ENCODE peak calls at places on chromosomes 4 and X, in six cellular contexts. A is K562, Y is WTC11, D is GM12878, G is H1, B is HepG2. O is an unnamed sample.

GRCh38 chr4:169070071-169070894 is 60.2 kb upstream of the CBR4 start:
- DNase-seq in A (no peak), G (no peak), D (no peak), Y (peak; percentile 54), B (peak; percentile 35), O (peak; percentile 92)

GRCh38 chrX:106932960-106933537 is 12.8 kb downstream of the CLDN2 start:
- DNase-seq in A (no peak), Y (no peak), D (no peak), B (no peak), G (no peak), O (no peak)

GRCh38 chr4:94357624-94358023 is 15.0 kb upstream of the HPGDS start:
- DNase-seq in B (no peak), Y (no peak), A (no peak), D (no peak), G (no peak), O (no peak)

GRCh38 chr4:144399927-144400326 is 246.0 kb upstream of the HHIP start:
- DNase-seq in A (no peak), G (no peak), B (no peak), Y (no peak), D (no peak), O (no peak)

GRCh38 chr4:151215295-151215694 is 61.7 kb upstream of the PRSS48 start:
- DNase-seq in B (no peak), D (no peak), G (no peak), A (peak; percentile 16), Y (no peak), O (no peak)

GRCh38 chrX:100819534-100819836 is 706 bp upstream of the CSTF2 start:
- DNase-seq in Y (peak; percentile 12), B (no peak), D (no peak), G (no peak), A (no peak), O (peak; percentile 1)

GRCh38 chr4:63632858-63633257 is 776.4 kb downstream of the TECRL start:
- DNase-seq in B (no peak), A (no peak), D (no peak), G (no peak), Y (no peak), O (no peak)

GRCh38 chrX:103556941-103557340 is 28.4 kb upstream of the TCEAL4 start:
- DNase-seq in Y (no peak), D (no peak), G (no peak), A (no peak), B (peak; percentile 1), O (peak; percentile 9)

GRCh38 chr4:24583451-24584174 is 741 bp downstream of the DHX15 start:
- DNase-seq in D (no peak), G (peak; percentile 57), A (peak; percentile 76), Y (peak; percentile 52), B (peak; percentile 47), O (peak; percentile 71)

GRCh38 chr4:177485528-177485927 is 43.3 kb upstream of the AGA start:
- DNase-seq in Y (no peak), B (no peak), D (no peak), A (no peak), G (no peak), O (no peak)

GRCh38 chr4:56226579-56226978 is 160.7 kb downstream of the AASDH start:
- DNase-seq in G (no peak), B (no peak), A (no peak), Y (no peak), D (no peak), O (peak; percentile 57)

GRCh38 chr4:26179316-26179760 is 141.5 kb upstream of the RBPJ start:
- DNase-seq in Y (no peak), G (no peak), D (peak; percentile 52), B (no peak), A (no peak), O (no peak)

GRCh38 chr4:159400782-159401712 is 298.2 kb downstream of the RAPGEF2 start:
- DNase-seq in D (no peak), A (no peak), G (no peak), B (no peak), Y (no peak), O (no peak)

GRCh38 chr4:73832651-73833237 is 3.7 kb upstream of the CXCL6 start:
- DNase-seq in A (peak; percentile 83), Y (no peak), B (no peak), D (no peak), G (no peak), O (no peak)

GRCh38 chr4:94889961-94890360 is 132.2 kb downstream of the BMPR1B start:
- DNase-seq in B (no peak), A (no peak), Y (no peak), D (no peak), G (no peak), O (peak; percentile 25)

GRCh38 chrX:153486163-153486562 is 8.6 kb upstream of the BGN start:
- DNase-seq in D (no peak), Y (no peak), B (no peak), A (no peak), G (no peak), O (no peak)

GRCh38 chr4:5376015-5376414 is 324.7 kb downstream of the STK32B start:
- DNase-seq in G (no peak), D (no peak), A (no peak), Y (no peak), B (no peak), O (no peak)

GRCh38 chr4:169229571-169230028 is 41.2 kb downstream of the SH3RF1 start:
- DNase-seq in Y (no peak), D (no peak), A (no peak), B (no peak), G (no peak), O (no peak)

GRCh38 chr4:80071643-80072606 is 1.1 kb downstream of the ANTXR2 start:
- DNase-seq in D (peak; percentile 30), Y (peak; percentile 53), B (peak; percentile 6), A (peak; percentile 66), G (peak; percentile 81), O (peak; percentile 69)

GRCh38 chrX:10756365-10756915 is 136.1 kb upstream of the MID1 start:
- DNase-seq in A (no peak), B (no peak), D (no peak), G (no peak), Y (no peak), O (peak; percentile 19)

GRCh38 chr4:108205859-108206258 is 37.1 kb upstream of the LEF1 start:
- DNase-seq in D (no peak), A (no peak), G (no peak), B (no peak), Y (no peak), O (no peak)
- TF ChIP-seq CREB1 in D (no peak), A (no peak), G (no peak), B (no peak), Y (no peak), O (no peak)

DNA sequence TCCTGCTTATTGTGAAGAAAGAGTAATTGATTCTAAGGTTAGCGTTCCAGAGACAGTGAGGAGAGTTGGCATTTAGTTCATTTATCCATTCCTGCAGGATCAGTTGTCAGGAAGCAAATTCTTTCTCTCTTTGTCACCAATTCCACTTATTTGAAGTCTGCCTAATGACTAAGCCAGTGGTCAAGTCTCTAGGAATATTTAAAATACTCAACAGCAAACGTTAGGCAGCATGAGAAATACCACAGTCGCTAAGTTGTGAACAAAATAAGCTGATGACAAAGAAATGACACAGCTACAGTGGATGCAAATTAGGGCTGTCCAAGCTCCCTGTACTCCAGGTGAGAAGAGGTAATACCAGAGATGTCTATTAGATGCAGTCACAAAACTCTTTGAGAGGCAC is 6.6 kb upstream of the MAGEB17 start:
- DNase-seq in Y (no peak), B (peak; percentile 1), D (no peak), G (no peak), A (no peak), O (no peak)
- TF ChIP-seq CREB1 in Y (no peak), B (no peak), D (no peak), G (no peak), A (no peak), O (no peak)

DNA sequence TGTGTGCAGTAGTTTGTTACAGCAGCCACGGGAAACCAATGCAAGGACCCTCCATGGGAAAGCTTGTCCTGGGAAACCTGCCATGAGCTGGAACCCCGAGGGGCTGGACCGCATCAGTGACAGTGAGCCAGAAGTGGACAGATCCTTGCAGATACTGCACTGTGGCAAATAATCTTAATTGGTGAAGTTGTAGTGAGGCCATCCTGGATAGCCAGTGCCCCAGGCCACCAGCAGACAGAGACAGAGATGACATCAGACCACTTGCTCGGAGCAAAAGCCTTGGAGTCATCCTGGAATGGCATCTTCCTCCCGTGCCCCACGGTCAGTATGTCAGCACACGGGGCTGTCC is 35.2 kb upstream of the SORCS2 start:
- DNase-seq in G (no peak), Y (no peak), B (no peak), A (no peak), D (no peak), O (no peak)
- TF ChIP-seq CREB1 in G (no peak), Y (no peak), B (no peak), A (no peak), D (no peak), O (no peak)

GRCh38 chrX:26952213-26952612 is 510.9 kb downstream of the PPP4R3C start:
- DNase-seq in B (no peak), D (no peak), Y (no peak), G (no peak), A (no peak), O (no peak)
- TF ChIP-seq CREB1 in B (no peak), D (no peak), Y (no peak), G (no peak), A (no peak), O (no peak)

DNA sequence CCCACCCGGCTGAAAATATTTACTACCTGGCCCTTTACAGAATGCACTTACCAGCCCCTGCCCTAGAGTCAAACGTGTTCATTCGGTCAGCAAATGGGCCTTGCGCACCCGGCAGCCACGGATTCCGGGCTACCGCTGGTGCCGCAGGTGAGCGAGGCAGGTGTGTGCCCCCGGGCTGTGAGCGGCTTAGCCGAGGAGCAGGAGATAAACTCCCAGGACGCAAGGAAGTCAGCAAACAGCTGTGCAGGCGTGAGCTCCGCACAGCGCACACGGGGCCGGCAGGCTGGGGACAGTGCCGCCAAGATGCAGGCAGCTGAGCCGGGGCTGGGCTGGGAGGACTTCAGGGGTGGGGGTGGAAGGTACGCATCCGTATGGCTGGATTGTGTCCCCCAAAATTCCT is 211.2 kb upstream of the PSAPL1 start:
- DNase-seq in A (no peak), B (no peak), G (no peak), Y (no peak), D (no peak), O (no peak)
- TF ChIP-seq CREB1 in A (no peak), B (no peak), G (no peak), Y (no peak), D (no peak), O (no peak)

DNA sequence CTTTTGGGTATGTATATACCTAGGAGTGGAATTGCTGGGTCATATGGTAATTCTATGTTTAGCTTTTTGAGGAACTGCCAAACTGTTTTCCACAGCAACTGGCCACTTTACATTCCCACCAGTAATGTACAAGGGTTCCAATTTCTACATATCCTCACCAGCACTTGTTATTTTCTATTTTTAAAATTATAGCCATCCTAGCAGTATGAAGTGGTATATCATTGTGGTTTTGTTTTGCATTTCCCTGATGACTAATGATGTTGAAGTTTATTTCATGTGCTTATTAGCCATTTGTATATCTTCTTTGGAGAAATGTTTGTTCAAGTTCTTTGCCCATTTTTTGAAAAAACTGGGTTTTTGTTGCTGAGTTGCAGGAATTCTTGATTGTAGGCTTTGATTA is 39.6 kb downstream of the TMEM164 start:
- DNase-seq in Y (no peak), D (no peak), G (no peak), A (no peak), B (no peak), O (no peak)
- TF ChIP-seq CREB1 in Y (no peak), D (no peak), G (no peak), A (no peak), B (no peak), O (no peak)

O was measured in GM23338.